ENCODE peak calls at places on chromosomes 1 and 21, in seven cellular contexts. K is CD8-positive, alpha-beta T cell; A is uterus; Z is body of pancreas; N is gastrocnemius medialis; S is PC-3; W is IMR-90. J is an unnamed sample.
A peak's percentile ranks its signal among the peaks of the same experiment; 100 is the strongest.

GRCh38 chr1:226308166-226308722 is 720 bp downstream of the LIN9 start:
- DNase-seq in S (peak; percentile 33), K (no peak), A (peak; percentile 16), W (no peak), N (peak; percentile 11), Z (peak; percentile 15), J (no peak)

GRCh38 chr1:234602334-234603220 is 7.4 kb downstream of the IRF2BP2 start:
- DNase-seq in K (no peak), N (no peak), Z (peak; percentile 68), S (peak; percentile 88), W (peak; percentile 98), A (no peak), J (no peak)

GRCh38 chr1:43632135-43632670 is 17.7 kb upstream of the KDM4A start:
- DNase-seq in N (no peak), W (no peak), Z (no peak), A (no peak), K (no peak), S (no peak), J (no peak)

GRCh38 chr1:84344286-84344685 is 42.8 kb downstream of the SAMD13 start:
- DNase-seq in S (no peak), N (no peak), A (no peak), W (peak; percentile 78), Z (no peak), K (no peak), J (no peak)

GRCh38 chr1:54053745-54054437 is 483 bp downstream of the TCEANC2 start:
- DNase-seq in K (no peak), Z (no peak), W (peak; percentile 10), S (peak; percentile 18), A (no peak), N (no peak), J (no peak)

GRCh38 chr1:6414443-6414844 is 5.3 kb downstream of the HES2 start:
- DNase-seq in W (peak; percentile 50), A (no peak), S (peak; percentile 50), K (no peak), Z (peak; percentile 33), N (no peak), J (no peak)

GRCh38 chr1:177181631-177182291 is 11.0 kb downstream of the BRINP2 start:
- DNase-seq in K (peak; percentile 13), S (peak; percentile 78), W (peak; percentile 29), Z (peak; percentile 59), A (peak; percentile 59), N (peak; percentile 18), J (no peak)

GRCh38 chr1:32864375-32865019 is 6.2 kb downstream of the FNDC5 start:
- DNase-seq in A (no peak), W (no peak), N (no peak), S (no peak), Z (no peak), K (no peak), J (peak; percentile 65)

GRCh38 chr21:16912075-16912474 is 600.8 kb upstream of the CXADR start:
- DNase-seq in W (peak; percentile 22), N (no peak), A (no peak), Z (no peak), S (peak; percentile 2), K (no peak), J (no peak)

GRCh38 chr21:35189077-35189863 is 140.2 kb upstream of the RUNX1 start:
- DNase-seq in S (no peak), A (peak; percentile 65), N (no peak), K (no peak), W (peak; percentile 82), Z (no peak), J (no peak)

GRCh38 chr1:21520899-21521716 is 11.9 kb downstream of the ALPL start:
- DNase-seq in W (peak; percentile 71), S (no peak), K (no peak), Z (no peak), A (no peak), N (no peak), J (no peak)

GRCh38 chr1:204431310-204432184 is 19.9 kb upstream of the PPP1R15B start:
- DNase-seq in K (peak; percentile 80), W (peak; percentile 82), Z (peak; percentile 84), S (peak; percentile 93), N (peak; percentile 72), A (peak; percentile 80), J (no peak)

GRCh38 chr1:70855203-70855602 is 192.4 kb downstream of the PTGER3 start:
- DNase-seq in Z (no peak), K (no peak), A (no peak), N (no peak), S (no peak), W (no peak), J (no peak)

GRCh38 chr1:84782311-84782771 is 92.1 kb upstream of the SSX2IP start:
- DNase-seq in Z (peak; percentile 70), A (peak; percentile 26), K (peak; percentile 79), S (peak; percentile 40), N (peak; percentile 28), W (peak; percentile 17), J (peak; percentile 72)

GRCh38 chr1:200641175-200641489 is 20.6 kb upstream of the KIF14 start:
- DNase-seq in A (no peak), N (no peak), Z (no peak), W (peak; percentile 11), K (no peak), S (peak; percentile 70), J (no peak)

GRCh38 chr1:37498872-37499617 is 15.5 kb downstream of the MEAF6 start:
- DNase-seq in Z (peak; percentile 73), S (peak; percentile 98), K (no peak), N (peak; percentile 46), W (peak; percentile 70), A (no peak), J (no peak)

GRCh38 chr1:98860314-98860713 is 144.3 kb downstream of the PLPPR5 start:
- DNase-seq in Z (no peak), S (no peak), K (no peak), A (no peak), W (no peak), N (no peak), J (no peak)

GRCh38 chr1:50189369-50189768 is 80.6 kb downstream of the ELAVL4 start:
- DNase-seq in Z (no peak), N (no peak), K (no peak), S (no peak), A (no peak), W (no peak), J (no peak)

GRCh38 chr1:67726224-67726623 is 41.2 kb downstream of the GADD45A start:
- DNase-seq in N (no peak), W (peak; percentile 62), Z (no peak), K (no peak), A (no peak), S (peak; percentile 79), J (no peak)

GRCh38 chr1:109239580-109240068 is 9.7 kb upstream of the CELSR2 start:
- DNase-seq in N (no peak), A (no peak), K (peak; percentile 21), W (peak; percentile 46), Z (peak; percentile 50), S (peak; percentile 46), J (no peak)

GRCh38 chr21:31184462-31184861 is 146.2 kb upstream of the KRTAP19-8 start:
- DNase-seq in Z (no peak), N (no peak), K (peak; percentile 68), S (no peak), A (no peak), W (no peak), J (no peak)

GRCh38 chr1:150282558-150282958 is 204 bp downstream of the CIART start:
- DNase-seq in W (peak; percentile 22), K (no peak), S (no peak), Z (peak; percentile 56), N (peak; percentile 83), A (no peak), J (no peak)

GRCh38 chr1:35264861-35265260 is 3.6 kb upstream of the ZMYM4 start:
- DNase-seq in N (no peak), Z (peak; percentile 51), A (no peak), W (peak; percentile 35), K (no peak), S (peak; percentile 67), J (no peak)

GRCh38 chr1:158177705-158178450 is 2.8 kb upstream of the CD1D start:
- DNase-seq in A (peak; percentile 79), Z (peak; percentile 83), N (peak; percentile 91), K (no peak), W (peak; percentile 31), S (peak; percentile 70), J (peak; percentile 93)
- H3K27me3 ChIP-seq in A (no peaks in the 10 kb centered on the region), Z (no peaks in the 10 kb centered on the region), N (no peaks in the 10 kb centered on the region), K (peaks cover 3% of the 10 kb centered on the region), W (peaks cover 57% of the 10 kb centered on the region), S (peaks cover 89% of the 10 kb centered on the region), J (no peaks in the 10 kb centered on the region)

GRCh38 chr1:97041011-97041410 is 319.4 kb downstream of the PTBP2 start:
- DNase-seq in N (no peak), K (no peak), S (no peak), Z (no peak), A (no peak), W (no peak), J (no peak)

GRCh38 chr1:97042551-97042950 is 321.0 kb downstream of the PTBP2 start:
- DNase-seq in W (peak; percentile 65), A (no peak), S (no peak), N (no peak), Z (no peak), K (no peak), J (no peak)

GRCh38 chr1:97046765-97047411 is 325.3 kb downstream of the PTBP2 start:
- DNase-seq in A (no peak), K (no peak), Z (no peak), W (no peak), N (no peak), S (no peak), J (no peak)

GRCh38 chr1:97047412-97047793 is 325.8 kb downstream of the PTBP2 start:
- DNase-seq in A (no peak), W (no peak), N (no peak), Z (no peak), K (no peak), S (no peak), J (no peak)

GRCh38 chr1:97044159-97044760 is 322.7 kb downstream of the PTBP2 start:
- DNase-seq in W (no peak), Z (no peak), N (no peak), K (no peak), S (no peak), A (no peak), J (no peak)
- TF ChIP-seq CTCF in W (no peak), Z (no peak), N (no peak), K (no peak), S (no peak), A (no peak), J (no peak)

DNA sequence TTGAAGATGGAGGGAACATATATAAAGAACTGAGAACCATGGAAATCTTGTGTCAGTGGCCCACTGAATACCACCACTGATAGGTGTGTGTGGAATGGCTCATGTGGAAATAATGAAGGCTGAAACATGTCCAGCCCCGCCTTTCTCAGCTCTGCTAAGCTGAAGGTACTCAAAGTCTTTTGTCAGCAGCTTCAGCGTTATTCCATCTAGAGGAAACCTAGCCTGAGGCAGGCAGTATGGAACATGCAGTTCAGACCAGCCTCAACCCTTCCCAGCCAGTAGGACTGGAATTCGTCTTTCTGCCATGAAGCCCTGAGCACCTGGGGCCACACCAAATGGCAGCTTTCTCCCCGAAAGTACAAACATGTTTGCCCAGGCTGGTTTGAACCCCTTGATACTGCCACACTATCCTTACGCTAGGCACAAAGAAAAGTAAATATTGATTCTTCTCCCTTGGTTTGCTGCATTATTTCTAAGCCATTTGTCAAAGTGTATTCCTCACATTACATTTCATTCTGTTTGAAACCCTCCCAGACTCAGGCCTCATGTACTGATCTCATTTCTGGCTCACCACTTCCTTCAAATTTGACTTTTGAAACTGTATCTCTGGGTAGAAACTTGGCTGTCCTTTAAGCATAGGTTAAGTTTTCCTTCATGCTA is 45.9 kb upstream of the HOOK1 start:
- DNase-seq in N (no peak), A (no peak), Z (peak; percentile 17), S (no peak), K (no peak), W (no peak), J (no peak)
- H3K27me3 ChIP-seq in N (no peaks in the 10 kb centered on the region), A (no peaks in the 10 kb centered on the region), Z (no peaks in the 10 kb centered on the region), S (no peaks in the 10 kb centered on the region), K (no peaks in the 10 kb centered on the region), W (no peaks in the 10 kb centered on the region), J (no peaks in the 10 kb centered on the region)

GRCh38 chr1:221768444-221769066 is 26.7 kb upstream of the DUSP10 start:
- DNase-seq in A (no peak), W (no peak), Z (no peak), S (no peak), N (no peak), K (no peak), J (no peak)
- TF ChIP-seq CTCF in A (no peak), W (no peak), Z (no peak), S (peak; percentile 28), N (no peak), K (no peak), J (no peak)